ENCODE peak calls at places on chromosomes 13 and 19, in six cellular contexts. V is CD8-positive, alpha-beta T cell; Q is BE2C; C is psoas muscle; I is CD4-positive, alpha-beta T cell; G is GM13977. H is an unnamed sample.

GRCh38 chr19:43148233-43148632 is 38.1 kb downstream of the PSG5 start:
- DNase-seq in V (no peak), Q (no peak), C (no peak), I (no peak), G (no peak), H (peak)

GRCh38 chr19:45876411-45877197 is 9.3 kb downstream of the IRF2BP1 start:
- DNase-seq in V (no peak), Q (no peak), C (peak), I (no peak), G (peak), H (no peak)

GRCh38 chr19:35856546-35857149 is at the start of gene KIRREL2:
- DNase-seq in V (no peak), Q (peak), C (no peak), I (no peak), G (peak), H (no peak)

GRCh38 chr13:78410847-78411246 is 192.5 kb downstream of the POU4F1 start:
- DNase-seq in V (no peak), Q (no peak), C (no peak), I (no peak), G (no peak), H (no peak)

GRCh38 chr13:33545492-33545891 is 259.9 kb upstream of the STARD13 start:
- DNase-seq in V (no peak), Q (no peak), C (no peak), I (no peak), G (no peak), H (no peak)

GRCh38 chr13:53028637-53029121 is at the start of gene OLFM4:
- DNase-seq in V (no peak), Q (no peak), C (no peak), I (no peak), G (no peak), H (no peak)

GRCh38 chr13:40026174-40026585 is 370.7 kb downstream of the COG6 start:
- DNase-seq in V (no peak), Q (no peak), C (no peak), I (peak), G (peak), H (no peak)

GRCh38 chr19:18223860-18224524 is 2.2 kb downstream of the PDE4C start:
- DNase-seq in V (no peak), Q (peak), C (peak), I (no peak), G (peak), H (no peak)

GRCh38 chr13:41216160-41216559 is 21.8 kb upstream of the KBTBD7 start:
- DNase-seq in V (no peak), Q (no peak), C (no peak), I (no peak), G (no peak), H (peak)

GRCh38 chr19:10653732-10654609 is at the start of gene ILF3:
- DNase-seq in V (peak), Q (peak), C (peak), I (peak), G (peak), H (peak)

GRCh38 chr19:19106061-19106551 is 32.2 kb downstream of the TMEM161A start:
- DNase-seq in V (no peak), Q (peak), C (no peak), I (no peak), G (no peak), H (no peak)

GRCh38 chr19:17725422-17726078 is 6.3 kb downstream of the MAP1S start:
- DNase-seq in V (no peak), Q (peak), C (no peak), I (no peak), G (no peak), H (no peak)

GRCh38 chr19:49106648-49107135 is 7.5 kb upstream of the LIN7B start:
- DNase-seq in V (peak), Q (peak), C (peak), I (peak), G (no peak), H (no peak)

GRCh38 chr13:40422588-40423235 is 243.7 kb downstream of the FOXO1 start:
- DNase-seq in V (no peak), Q (no peak), C (no peak), I (no peak), G (no peak), H (no peak)

GRCh38 chr13:44300895-44301638 is 72.6 kb upstream of the SERP2 start:
- DNase-seq in V (no peak), Q (no peak), C (peak), I (no peak), G (peak), H (no peak)

GRCh38 chr13:90105276-90105675 is 1242.2 kb upstream of the MIR17HG start:
- DNase-seq in V (no peak), Q (no peak), C (no peak), I (no peak), G (peak), H (no peak)

GRCh38 chr19:50745221-50745620 is 22.1 kb downstream of the CLEC11A start:
- DNase-seq in V (no peak), Q (no peak), C (no peak), I (no peak), G (no peak), H (no peak)

GRCh38 chr19:17125728-17126677 is 50.4 kb downstream of the MYO9B start:
- DNase-seq in V (peak), Q (peak), C (peak), I (peak), G (peak), H (no peak)

GRCh38 chr13:33218020-33218419 is 67.5 kb downstream of the STARD13 start:
- DNase-seq in V (no peak), Q (no peak), C (no peak), I (no peak), G (no peak), H (no peak)

GRCh38 chr13:89554801-89555200 is 1792.7 kb upstream of the MIR17HG start:
- DNase-seq in V (no peak), Q (no peak), C (no peak), I (no peak), G (no peak), H (no peak)

GRCh38 chr19:45103200-45103624 is 10.2 kb downstream of the PPP1R37 start:
- DNase-seq in V (peak), Q (peak), C (no peak), I (peak), G (no peak), H (no peak)

GRCh38 chr13:110938662-110939421 is 24.0 kb upstream of the ANKRD10 start:
- DNase-seq in V (no peak), Q (no peak), C (no peak), I (no peak), G (no peak), H (no peak)

GRCh38 chr13:26342898-26343297 is 89.0 kb downstream of the CDK8 start:
- DNase-seq in V (no peak), Q (peak), C (no peak), I (no peak), G (no peak), H (no peak)

GRCh38 chr13:71137106-71137505 is 729.9 kb downstream of the DACH1 start:
- DNase-seq in V (no peak), Q (no peak), C (no peak), I (no peak), G (no peak), H (no peak)

GRCh38 chr13:44313674-44314073 is 60.0 kb upstream of the SERP2 start:
- DNase-seq in V (no peak), Q (no peak), C (no peak), I (no peak), G (no peak), H (no peak)

GRCh38 chr19:58374200-58374599 is 6.6 kb downstream of the ZNF837 start:
- DNase-seq in V (no peak), Q (no peak), C (no peak), I (no peak), G (no peak), H (no peak)

GRCh38 chr13:87884874-87885273 is 213.7 kb downstream of the SLITRK5 start:
- DNase-seq in V (no peak), Q (peak), C (no peak), I (no peak), G (no peak), H (no peak)

GRCh38 chr13:47545206-47545605 is 455.9 kb downstream of the SUCLA2 start:
- DNase-seq in V (no peak), Q (no peak), C (no peak), I (no peak), G (no peak), H (no peak)

GRCh38 chr13:82758056-82758455 is 1124.2 kb downstream of the SLITRK1 start:
- DNase-seq in V (no peak), Q (peak), C (no peak), I (no peak), G (peak), H (no peak)

GRCh38 chr19:10963865-10964264 is 3.0 kb downstream of the SMARCA4 start:
- DNase-seq in V (no peak), Q (no peak), C (no peak), I (no peak), G (peak), H (no peak)

GRCh38 chr13:38308736-38309135 is 40.9 kb upstream of the UFM1 start:
- DNase-seq in V (no peak), Q (no peak), C (no peak), I (no peak), G (no peak), H (peak)

GRCh38 chr13:100537486-100537885 is 51.1 kb downstream of the GGACT start:
- DNase-seq in V (no peak), Q (no peak), C (no peak), I (no peak), G (no peak), H (no peak)

GRCh38 chr13:50126378-50127016 is 111.3 kb downstream of the KCNRG start:
- DNase-seq in V (peak), Q (no peak), C (peak), I (no peak), G (no peak), H (no peak)

GRCh38 chr13:23980160-23980551 is 82.9 kb upstream of the C1QTNF9B start:
- DNase-seq in V (peak), Q (peak), C (peak), I (peak), G (peak), H (peak)

GRCh38 chr13:31046711-31047279 is 114.3 kb downstream of the TEX26 start:
- DNase-seq in V (no peak), Q (peak), C (no peak), I (no peak), G (no peak), H (no peak)

GRCh38 chr13:73859841-73860240 is 274.4 kb downstream of the KLF12 start:
- DNase-seq in V (no peak), Q (no peak), C (no peak), I (no peak), G (no peak), H (no peak)

GRCh38 chr13:69306766-69307165 is 800.9 kb upstream of the ATXN8OS start:
- DNase-seq in V (no peak), Q (no peak), C (no peak), I (no peak), G (no peak), H (no peak)
- TF ChIP-seq CTCF in V (no peak), Q (peak), C (no peak), I (no peak), G (no peak), H (no peak)

GRCh38 chr19:2952953-2953481 is 8.2 kb upstream of the ZNF77 start:
- DNase-seq in V (no peak), Q (no peak), C (no peak), I (no peak), G (no peak), H (no peak)
- TF ChIP-seq CTCF in V (no peak), Q (no peak), C (no peak), I (no peak), G (no peak), H (no peak)

DNA sequence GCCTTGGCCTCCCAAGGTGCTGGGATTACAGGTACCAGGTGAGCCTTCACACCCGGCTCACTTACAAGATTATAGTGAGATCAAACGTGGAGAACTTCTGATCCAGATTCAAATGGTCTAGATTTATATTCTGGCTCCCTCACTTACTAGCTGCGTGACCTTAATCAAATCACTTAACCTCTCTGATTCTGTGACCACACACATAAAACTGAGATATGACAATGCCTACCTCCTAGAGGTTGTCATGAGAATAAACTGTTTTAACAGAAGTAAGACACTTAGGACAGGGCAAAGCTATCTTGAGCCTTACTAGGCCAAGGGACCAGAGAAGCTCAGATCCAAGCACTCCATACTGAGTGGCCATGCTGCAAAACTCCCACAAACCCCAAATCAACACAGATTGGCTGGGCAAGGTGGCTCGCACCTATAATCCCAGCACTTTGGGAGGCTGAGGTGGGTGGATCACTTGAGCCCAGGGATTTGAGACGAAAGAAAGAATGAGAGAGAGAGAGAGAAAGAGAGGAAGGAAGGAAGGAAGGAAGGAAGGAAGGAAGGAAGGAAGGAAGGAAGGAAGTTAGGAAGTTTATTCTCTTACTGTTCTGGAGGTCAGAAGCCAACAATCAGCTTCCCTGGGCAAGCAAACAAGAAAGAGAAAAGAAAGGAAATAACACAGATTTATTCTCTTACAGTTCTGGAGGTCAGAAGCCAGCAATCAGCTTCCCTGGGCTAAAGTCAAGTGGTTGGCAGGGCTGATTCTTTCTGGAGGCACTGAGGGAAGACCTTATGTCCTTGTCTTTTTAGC is 46.1 kb upstream of the MAP3K10 start:
- DNase-seq in V (no peak), Q (no peak), C (no peak), I (no peak), G (no peak), H (no peak)
- TF ChIP-seq CTCF in V (no peak), Q (no peak), C (no peak), I (no peak), G (no peak), H (no peak)

GRCh38 chr13:84567848-84568247 is 685.6 kb upstream of the SLITRK1 start:
- DNase-seq in V (no peak), Q (no peak), C (no peak), I (no peak), G (no peak), H (no peak)

GRCh38 chr13:84574851-84575250 is 692.6 kb upstream of the SLITRK1 start:
- DNase-seq in V (no peak), Q (no peak), C (no peak), I (no peak), G (no peak), H (no peak)

GRCh38 chr13:84570831-84571230 is 688.6 kb upstream of the SLITRK1 start:
- DNase-seq in V (no peak), Q (no peak), C (no peak), I (no peak), G (no peak), H (no peak)

GRCh38 chr13:84571264-84571663 is 689.0 kb upstream of the SLITRK1 start:
- DNase-seq in V (no peak), Q (no peak), C (no peak), I (no peak), G (no peak), H (no peak)
- TF ChIP-seq CTCF in V (no peak), Q (peak), C (no peak), I (no peak), G (no peak), H (no peak)

GRCh38 chr19:1779604-1779973 is 26.3 kb downstream of the ONECUT3 start:
- DNase-seq in V (no peak), Q (no peak), C (no peak), I (no peak), G (no peak), H (no peak)

GRCh38 chr19:1777149-1777548 is 23.8 kb downstream of the ONECUT3 start:
- DNase-seq in V (no peak), Q (no peak), C (no peak), I (no peak), G (no peak), H (no peak)

GRCh38 chr19:1783354-1783753 is 28.7 kb downstream of the ATP8B3 start:
- DNase-seq in V (no peak), Q (no peak), C (no peak), I (no peak), G (no peak), H (no peak)

GRCh38 chr19:1782501-1782900 is 29.2 kb downstream of the ONECUT3 start:
- DNase-seq in V (no peak), Q (no peak), C (no peak), I (no peak), G (no peak), H (no peak)

DNA sequence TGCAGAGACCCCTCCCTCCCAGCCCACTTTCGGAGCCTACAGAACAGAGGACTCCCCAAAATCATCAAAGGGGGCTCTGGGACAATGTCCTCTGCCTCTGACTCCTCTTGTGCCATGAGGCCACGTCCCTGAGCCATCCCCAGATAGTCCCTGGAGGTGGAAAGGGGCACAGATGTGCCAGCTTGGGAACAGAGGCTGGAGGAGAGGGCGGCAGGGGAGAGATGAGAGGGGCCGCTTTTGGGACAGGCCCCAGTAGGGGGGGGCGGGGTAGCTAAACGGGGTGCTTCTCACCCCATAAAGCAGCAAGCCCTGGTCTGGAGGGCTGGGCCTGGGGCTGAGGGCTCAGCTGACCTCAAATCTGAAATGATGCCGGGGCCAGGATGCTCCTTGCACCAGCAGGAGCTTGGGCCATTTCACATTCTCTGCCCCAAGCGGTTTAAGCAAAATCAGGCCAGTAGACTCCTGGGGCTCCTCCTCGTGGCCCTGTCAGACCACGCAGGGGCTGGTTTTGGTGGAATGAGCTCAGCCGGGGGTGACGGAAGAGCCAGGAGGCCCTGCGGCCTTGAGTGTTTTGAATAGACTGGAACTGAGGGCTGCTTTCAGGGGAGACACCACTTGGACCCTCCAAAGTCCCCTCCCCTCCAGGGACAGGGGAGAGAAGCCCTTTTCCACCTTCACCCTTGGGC is 27.1 kb downstream of the ONECUT3 start:
- DNase-seq in V (no peak), Q (no peak), C (no peak), I (no peak), G (peak), H (no peak)
- TF ChIP-seq CTCF in V (no peak), Q (peak), C (no peak), I (no peak), G (no peak), H (peak)

DNA sequence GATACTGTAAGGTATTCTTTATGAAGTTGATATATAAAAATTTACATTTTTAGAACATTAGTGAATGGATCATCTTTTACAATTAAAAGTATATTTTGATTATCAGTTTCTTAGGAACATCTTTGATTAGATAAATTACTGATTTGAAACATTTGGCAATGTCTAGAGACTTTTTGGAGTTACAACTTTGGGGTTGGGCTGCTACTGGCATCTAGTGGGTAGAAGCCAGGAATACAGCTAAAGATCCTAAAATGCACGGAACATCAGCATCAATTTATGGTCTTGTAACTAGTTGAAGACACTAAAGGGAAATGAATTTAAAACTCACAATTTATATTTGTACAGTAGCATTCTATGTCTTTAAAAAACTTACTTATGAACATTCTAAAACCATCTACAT is 19.9 kb downstream of the POMP start:
- DNase-seq in V (no peak), Q (no peak), C (no peak), I (no peak), G (no peak), H (no peak)
- TF ChIP-seq CTCF in V (peak), Q (peak), C (no peak), I (no peak), G (peak), H (peak)

H was measured in AG09319.